ENCODE peak calls at places on chromosomes 3 and 15, in seven cellular contexts. O is left ventricle myocardium inferior, C is uterus, Z is adipocyte, P is thoracic aorta, D is upper lobe of right lung, Q is tibial artery. G is an unnamed sample. For H3K4me1, the result is how much of the 10 kb centered on the place peaks cover.

GRCh38 chr3:63580151-63580550 is 72.3 kb upstream of the SNTN start:
- DNase-seq in Z (peak), Q (no peak), P (no peak), C (no peak), O (no peak), D (no peak), G (no peak)

GRCh38 chr15:89177633-89178306 is 43.6 kb downstream of the RLBP1 start:
- DNase-seq in O (peak), D (no peak), Q (peak), Z (peak), C (peak), P (no peak), G (peak)

GRCh38 chr15:38758001-38758400 is 193.4 kb upstream of the RASGRP1 start:
- DNase-seq in D (no peak), Z (peak), O (no peak), P (no peak), Q (no peak), C (no peak), G (no peak)

GRCh38 chr3:56484525-56485024 is 16.3 kb upstream of the ERC2 start:
- DNase-seq in O (no peak), D (no peak), Z (no peak), C (no peak), Q (no peak), P (no peak), G (no peak)

GRCh38 chr3:121411554-121411953 is 134.2 kb downstream of the POLQ start:
- DNase-seq in D (no peak), P (no peak), C (no peak), Z (no peak), Q (no peak), O (no peak), G (no peak)

GRCh38 chr15:78208887-78209645 is 25.3 kb downstream of the ACSBG1 start:
- DNase-seq in D (no peak), C (no peak), P (no peak), Q (no peak), Z (no peak), O (no peak), G (no peak)

GRCh38 chr15:89387140-89387903 is 52.7 kb upstream of the POLG start:
- DNase-seq in O (no peak), C (no peak), Z (no peak), Q (no peak), D (no peak), P (no peak), G (no peak)

GRCh38 chr15:56965614-56966013 is 47.2 kb downstream of the TCF12 start:
- DNase-seq in Q (no peak), C (no peak), D (no peak), O (no peak), Z (no peak), P (no peak), G (no peak)

GRCh38 chr3:76310059-76310458 is 524.7 kb upstream of the ZNF717 start:
- DNase-seq in O (no peak), Q (no peak), Z (no peak), C (no peak), P (no peak), D (no peak), G (no peak)

GRCh38 chr15:60469893-60470641 is 8.9 kb downstream of the ICE2 start:
- DNase-seq in Q (no peak), P (no peak), D (no peak), O (no peak), C (no peak), Z (no peak), G (no peak)

GRCh38 chr3:29440321-29441019 is 159.6 kb downstream of the RBMS3 start:
- DNase-seq in Z (no peak), Q (no peak), P (no peak), O (no peak), D (peak), C (no peak), G (peak)

GRCh38 chr3:119304201-119304713 is 10.1 kb downstream of the ARHGAP31 start:
- DNase-seq in O (no peak), D (no peak), C (no peak), Z (peak), Q (no peak), P (no peak), G (no peak)

GRCh38 chr3:148847351-148847750 is 17.7 kb upstream of the CPA3 start:
- DNase-seq in Z (no peak), Q (no peak), O (no peak), D (no peak), P (no peak), C (no peak), G (no peak)

GRCh38 chr3:181752202-181752671 is 40.5 kb downstream of the SOX2 start:
- DNase-seq in Z (no peak), P (no peak), O (no peak), Q (no peak), C (no peak), D (no peak), G (no peak)

GRCh38 chr3:181761906-181762305 is 50.2 kb downstream of the SOX2 start:
- DNase-seq in D (no peak), O (no peak), Z (no peak), Q (no peak), C (no peak), P (no peak), G (no peak)

GRCh38 chr3:181757694-181758306 is 46.1 kb downstream of the SOX2 start:
- DNase-seq in D (no peak), C (no peak), O (no peak), Z (no peak), Q (no peak), P (no peak), G (no peak)

GRCh38 chr3:181756645-181757044 is 44.9 kb downstream of the SOX2 start:
- DNase-seq in D (no peak), P (no peak), O (no peak), Z (no peak), C (no peak), Q (no peak), G (no peak)

GRCh38 chr3:181755959-181756358 is 44.2 kb downstream of the SOX2 start:
- DNase-seq in Z (no peak), C (no peak), O (no peak), D (no peak), Q (no peak), P (no peak), G (no peak)
- H3K4me1 ChIP-seq in Z (under half), C (under half), O (under half), D (under half), Q (under half), P (under half), G (under half)

GRCh38 chr15:85496146-85496545 is 115.7 kb downstream of the AKAP13 start:
- DNase-seq in D (no peak), Z (no peak), Q (no peak), P (no peak), O (no peak), C (no peak), G (no peak)

GRCh38 chr15:85495542-85495941 is 115.1 kb downstream of the AKAP13 start:
- DNase-seq in Z (no peak), C (no peak), Q (no peak), P (no peak), D (no peak), O (no peak), G (no peak)

GRCh38 chr15:85495096-85495495 is 114.7 kb downstream of the AKAP13 start:
- DNase-seq in Q (no peak), P (no peak), Z (no peak), D (no peak), C (no peak), O (no peak), G (no peak)

GRCh38 chr15:85498471-85498870 is 118.1 kb downstream of the AKAP13 start:
- DNase-seq in P (no peak), C (no peak), D (no peak), Q (no peak), Z (no peak), O (no peak), G (no peak)

GRCh38 chr15:85496551-85497545 is 116.4 kb downstream of the AKAP13 start:
- DNase-seq in Z (no peak), O (no peak), D (no peak), C (no peak), Q (no peak), P (no peak), G (no peak)
- H3K4me1 ChIP-seq in Z (under half), O (half or more), D (under half), C (under half), Q (under half), P (under half), G (half or more)

DNA sequence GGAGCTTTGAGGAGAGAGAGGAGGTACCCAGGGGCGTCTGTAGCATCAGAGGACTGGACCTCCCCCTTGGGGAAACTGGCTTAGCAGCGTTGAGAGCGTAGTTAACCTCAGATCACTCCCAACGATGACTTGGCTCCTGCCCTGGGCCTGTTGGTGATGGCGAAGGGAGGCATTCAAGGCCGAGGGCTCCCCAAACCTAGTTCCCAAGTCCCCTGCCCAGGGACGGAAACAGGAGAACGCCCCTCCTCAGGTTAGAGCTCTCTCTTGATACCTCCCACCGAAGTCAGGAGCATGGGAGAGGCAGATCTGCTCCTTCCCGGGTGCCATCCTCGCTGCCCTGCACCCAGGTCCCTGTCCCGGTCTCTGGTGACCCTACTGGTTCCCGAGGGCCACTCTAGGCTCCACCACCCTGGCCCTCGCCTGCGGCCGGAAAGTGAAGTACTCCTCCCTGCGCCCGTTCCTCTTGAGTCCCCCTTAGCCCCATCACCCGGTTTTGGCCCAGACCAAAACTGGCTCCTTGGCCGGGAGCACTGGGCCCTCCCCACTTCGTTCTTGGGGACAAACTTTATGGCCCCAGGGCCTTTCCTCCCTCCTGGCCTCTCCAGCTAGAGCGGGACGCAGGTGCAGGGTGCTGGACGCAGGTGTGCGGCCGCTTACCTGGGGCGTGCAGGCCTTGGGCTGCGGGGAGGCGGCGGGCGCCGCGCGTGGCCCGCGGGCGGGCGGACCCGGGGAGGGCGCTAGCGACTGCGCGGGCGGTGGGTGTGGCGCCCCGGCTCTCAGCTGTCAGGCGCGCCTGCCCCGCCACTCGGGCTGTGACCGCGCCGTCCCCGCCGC is 2.6 kb upstream of the SKOR1 start:
- DNase-seq in Q (no peak), P (no peak), Z (no peak), C (no peak), O (no peak), D (no peak), G (no peak)
- H3K4me1 ChIP-seq in Q (under half), P (under half), Z (under half), C (under half), O (half or more), D (under half), G (half or more)

GRCh38 chr3:45381168-45381852 is 7.1 kb upstream of the LARS2 start:
- DNase-seq in P (no peak), D (no peak), Z (no peak), O (peak), C (no peak), Q (no peak), G (no peak)

GRCh38 chr3:45387636-45388348 is 584 bp upstream of the LARS2 start:
- DNase-seq in O (peak), Z (no peak), C (no peak), D (no peak), Q (no peak), P (no peak), G (no peak)

DNA sequence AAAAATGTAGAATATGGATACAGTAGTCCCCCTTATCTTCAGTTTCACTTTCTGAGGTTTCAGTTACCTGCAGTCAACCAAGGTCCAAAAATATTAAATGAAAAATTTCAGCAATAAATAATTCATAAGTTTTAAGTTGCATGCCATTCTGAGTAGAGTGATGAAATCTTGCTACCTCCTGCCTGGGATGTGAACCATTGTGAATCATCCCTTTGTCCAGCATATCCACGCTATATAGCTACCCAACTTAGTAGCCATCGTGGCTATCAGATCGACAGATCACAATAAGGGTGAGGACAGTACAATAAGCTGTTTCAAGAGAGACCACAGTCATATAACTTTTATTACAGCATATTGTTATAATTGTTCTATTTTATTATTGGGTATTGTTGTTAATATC is 1.2 kb upstream of the LARS2 start:
- DNase-seq in Z (no peak), C (no peak), O (no peak), P (no peak), Q (no peak), D (no peak), G (no peak)
- H3K4me1 ChIP-seq in Z (under half), C (under half), O (under half), P (under half), Q (under half), D (under half), G (under half)

GRCh38 chr3:185815391-185816282 is 9.2 kb downstream of the IGF2BP2 start:
- DNase-seq in Z (peak), P (no peak), Q (no peak), C (no peak), O (no peak), D (no peak), G (no peak)
- H3K4me1 ChIP-seq in Z (half or more), P (under half), Q (under half), C (under half), O (under half), D (under half), G (under half)

GRCh38 chr3:138082085-138082991 is 33.1 kb downstream of the DZIP1L start:
- DNase-seq in P (no peak), D (no peak), O (no peak), Q (no peak), Z (peak), C (peak), G (no peak)

GRCh38 chr3:138081371-138082084 is 33.9 kb downstream of the DZIP1L start:
- DNase-seq in O (no peak), Q (no peak), Z (no peak), C (no peak), P (no peak), D (no peak), G (no peak)

GRCh38 chr3:138078901-138079344 is 36.5 kb downstream of the DZIP1L start:
- DNase-seq in O (no peak), P (no peak), D (no peak), Z (peak), C (no peak), Q (no peak), G (no peak)

GRCh38 chr3:138078096-138078495 is 37.3 kb downstream of the DZIP1L start:
- DNase-seq in Z (no peak), Q (no peak), O (no peak), C (no peak), P (no peak), D (no peak), G (no peak)

DNA sequence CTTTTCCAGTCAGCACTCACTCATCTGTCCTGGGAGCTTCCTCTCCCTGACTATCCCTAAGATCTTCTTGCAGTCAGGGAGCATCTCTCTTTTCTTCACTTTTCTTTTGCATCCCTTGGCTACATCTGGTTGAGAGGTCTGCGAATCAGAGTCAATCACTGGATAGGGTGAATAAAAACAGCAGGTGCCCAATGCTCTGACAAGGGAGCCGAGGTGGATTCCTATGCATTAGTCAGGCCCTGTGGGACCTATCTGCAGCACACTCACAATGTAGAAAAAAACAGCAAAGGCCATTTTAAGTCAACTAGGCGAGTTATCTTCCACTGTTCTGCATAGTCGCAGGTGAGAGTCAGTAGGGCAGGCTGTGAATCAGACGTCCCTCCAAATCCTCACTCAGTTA is 35.5 kb downstream of the DZIP1L start:
- DNase-seq in Q (no peak), Z (no peak), C (no peak), D (no peak), P (no peak), O (no peak), G (no peak)
- H3K4me1 ChIP-seq in Q (under half), Z (under half), C (under half), D (under half), P (under half), O (under half), G (under half)

GRCh38 chr3:11603628-11604027 is 40.1 kb downstream of the VGLL4 start:
- DNase-seq in D (no peak), P (no peak), Z (peak), O (no peak), C (peak), Q (peak), G (no peak)
- H3K4me1 ChIP-seq in D (half or more), P (half or more), Z (half or more), O (half or more), C (under half), Q (under half), G (half or more)

GRCh38 chr15:76342046-76342381 is 5.4 kb downstream of the ISL2 start:
- DNase-seq in C (no peak), D (no peak), Q (no peak), P (no peak), O (no peak), Z (peak), G (no peak)
- H3K4me1 ChIP-seq in C (under half), D (half or more), Q (half or more), P (half or more), O (half or more), Z (under half), G (under half)

GRCh38 chr15:99613887-99614642 is 48.3 kb downstream of the MEF2A start:
- DNase-seq in O (no peak), C (peak), D (peak), P (no peak), Q (no peak), Z (peak), G (no peak)
- H3K4me1 ChIP-seq in O (half or more), C (under half), D (under half), P (half or more), Q (under half), Z (under half), G (under half)